ENCODE peak calls at places on chromosomes 3 and 15, in four cellular contexts. One of them, this sample, is unnamed.

GRCh38 chr3:186760141-186760813 is 23.1 kb upstream of the EIF4A2 start:
- DNase-seq in K562: no peak
- DNase-seq in GM12878: no peak
- DNase-seq in HL-60: no peak
- DNase-seq in this sample: no peak

GRCh38 chr15:63906266-63906584 is 72.5 kb upstream of the HERC1 start:
- DNase-seq in K562: no peak
- DNase-seq in GM12878: no peak
- DNase-seq in HL-60: no peak
- DNase-seq in this sample: no peak

GRCh38 chr15:40088929-40089755 is 19.5 kb downstream of the BMF start:
- DNase-seq in K562: peak; percentile 66
- DNase-seq in GM12878: no peak
- DNase-seq in HL-60: no peak
- DNase-seq in this sample: no peak

GRCh38 chr3:179046497-179047353 is 24.9 kb downstream of the ZMAT3 start:
- DNase-seq in K562: no peak
- DNase-seq in GM12878: peak; percentile 89
- DNase-seq in HL-60: no peak
- DNase-seq in this sample: no peak

GRCh38 chr15:34038023-34038403 is 991 bp downstream of the AVEN start:
- DNase-seq in K562: no peak
- DNase-seq in GM12878: no peak
- DNase-seq in HL-60: no peak
- DNase-seq in this sample: no peak

GRCh38 chr3:121913305-121913704 is 19.1 kb downstream of the SLC15A2 start:
- DNase-seq in K562: no peak
- DNase-seq in GM12878: no peak
- DNase-seq in HL-60: no peak
- DNase-seq in this sample: no peak

GRCh38 chr3:184358921-184359350 is 2.5 kb downstream of the CLCN2 start:
- DNase-seq in K562: no peak
- DNase-seq in GM12878: no peak
- DNase-seq in HL-60: no peak
- DNase-seq in this sample: no peak

GRCh38 chr3:144018776-144019175 is 47.2 kb downstream of the DIPK2A start:
- DNase-seq in K562: no peak
- DNase-seq in GM12878: no peak
- DNase-seq in HL-60: no peak
- DNase-seq in this sample: no peak

GRCh38 chr3:161310649-161311423 is 60.5 kb downstream of the SPTSSB start:
- DNase-seq in K562: no peak
- DNase-seq in GM12878: peak; percentile 62
- DNase-seq in HL-60: no peak
- DNase-seq in this sample: no peak

GRCh38 chr15:68770206-68770605 is 50.5 kb downstream of the ANP32A start:
- DNase-seq in K562: no peak
- DNase-seq in GM12878: no peak
- DNase-seq in HL-60: no peak
- DNase-seq in this sample: no peak

GRCh38 chr15:56244811-56245576 is 1.3 kb upstream of the RFX7 start:
- DNase-seq in K562: peak; percentile 35
- DNase-seq in GM12878: no peak
- DNase-seq in HL-60: no peak
- DNase-seq in this sample: no peak

GRCh38 chr3:50260942-50261441 is 8.0 kb upstream of the SEMA3B start:
- DNase-seq in K562: no peak
- DNase-seq in GM12878: no peak
- DNase-seq in HL-60: no peak
- DNase-seq in this sample: no peak

DNA sequence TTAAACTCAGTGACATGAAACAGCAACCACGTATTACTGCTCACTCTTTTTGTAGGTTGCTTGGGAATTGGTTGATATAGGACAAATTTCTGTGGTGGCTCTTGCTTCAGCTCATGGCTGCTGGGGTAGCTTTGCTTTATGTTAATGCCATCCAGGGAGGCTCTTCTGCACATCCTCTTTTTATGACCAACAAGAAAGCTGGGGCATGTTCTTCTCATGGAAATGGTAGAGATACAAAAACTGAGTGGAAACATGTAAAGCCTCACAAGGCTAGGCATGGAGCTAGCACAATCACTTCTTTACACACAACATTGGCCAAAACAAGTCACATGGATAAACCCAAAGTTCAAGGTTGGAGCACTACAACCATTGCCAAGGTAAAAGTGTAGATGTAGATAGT is 176.8 kb downstream of the NECTIN3 start:
- DNase-seq in K562: no peak
- DNase-seq in GM12878: no peak
- DNase-seq in HL-60: no peak
- DNase-seq in this sample: no peak
- TF ChIP-seq SPI1 in K562: no peak
- TF ChIP-seq SPI1 in GM12878: no peak
- TF ChIP-seq SPI1 in HL-60: no peak
- TF ChIP-seq SPI1 in this sample: no peak

DNA sequence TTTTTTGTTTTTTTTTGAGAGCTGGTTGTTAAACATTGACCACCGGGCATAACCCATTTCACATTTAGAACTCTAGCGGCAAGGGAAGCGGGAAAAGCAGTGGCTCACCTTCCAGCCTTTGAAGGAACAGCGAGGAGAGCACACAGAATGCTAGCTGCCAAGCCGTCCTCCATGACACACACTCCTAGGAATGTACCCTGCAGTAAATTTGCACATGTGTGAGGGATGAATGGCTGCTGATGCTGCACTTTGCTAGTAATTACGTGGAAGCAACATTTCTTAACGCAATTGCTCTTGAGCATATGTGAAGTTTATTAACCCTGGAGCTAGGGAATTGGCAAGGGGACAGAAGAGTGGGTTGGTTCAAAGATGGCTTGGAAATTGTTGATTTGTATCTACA is 123.7 kb downstream of the CHSY1 start:
- DNase-seq in K562: no peak
- DNase-seq in GM12878: no peak
- DNase-seq in HL-60: no peak
- DNase-seq in this sample: no peak
- TF ChIP-seq SPI1 in K562: no peak
- TF ChIP-seq SPI1 in GM12878: no peak
- TF ChIP-seq SPI1 in HL-60: no peak
- TF ChIP-seq SPI1 in this sample: no peak

GRCh38 chr3:71465371-71466007 is 118.0 kb downstream of the FOXP1 start:
- DNase-seq in K562: no peak
- DNase-seq in GM12878: no peak
- DNase-seq in HL-60: no peak
- DNase-seq in this sample: no peak

GRCh38 chr3:71469131-71469430 is 114.4 kb downstream of the FOXP1 start:
- DNase-seq in K562: no peak
- DNase-seq in GM12878: no peak
- DNase-seq in HL-60: no peak
- DNase-seq in this sample: no peak

GRCh38 chr3:71468311-71469130 is 115.0 kb downstream of the FOXP1 start:
- DNase-seq in K562: no peak
- DNase-seq in GM12878: no peak
- DNase-seq in HL-60: no peak
- DNase-seq in this sample: no peak

GRCh38 chr3:71464613-71465012 is 118.9 kb downstream of the FOXP1 start:
- DNase-seq in K562: no peak
- DNase-seq in GM12878: no peak
- DNase-seq in HL-60: peak; percentile 62
- DNase-seq in this sample: no peak

DNA sequence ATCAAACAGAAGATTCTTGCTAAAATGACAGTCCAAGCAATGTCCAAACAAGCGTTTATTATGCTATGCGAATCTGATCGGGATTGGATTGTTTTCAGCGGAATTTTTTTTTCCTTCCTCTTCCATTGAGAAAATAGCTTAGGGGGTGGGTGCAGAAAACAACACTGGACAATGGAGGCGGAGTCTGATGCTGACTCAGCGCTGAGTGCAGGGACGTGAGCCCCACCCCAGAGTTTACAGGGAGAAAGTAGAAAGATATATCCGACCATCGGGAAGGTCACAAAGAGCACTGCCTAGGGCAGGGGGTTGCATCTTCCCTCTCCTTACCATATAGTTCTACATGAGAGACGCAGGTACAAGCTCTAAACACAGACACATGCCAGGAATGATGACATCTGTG is 117.0 kb downstream of the FOXP1 start:
- DNase-seq in K562: peak; percentile 67
- DNase-seq in GM12878: no peak
- DNase-seq in HL-60: no peak
- DNase-seq in this sample: no peak
- TF ChIP-seq SPI1 in K562: no peak
- TF ChIP-seq SPI1 in GM12878: no peak
- TF ChIP-seq SPI1 in HL-60: no peak
- TF ChIP-seq SPI1 in this sample: no peak

GRCh38 chr3:123657111-123657510 is 72.3 kb upstream of the HACD2 start:
- DNase-seq in K562: no peak
- DNase-seq in GM12878: no peak
- DNase-seq in HL-60: no peak
- DNase-seq in this sample: no peak

GRCh38 chr3:123656241-123656640 is 71.4 kb upstream of the HACD2 start:
- DNase-seq in K562: no peak
- DNase-seq in GM12878: no peak
- DNase-seq in HL-60: no peak
- DNase-seq in this sample: no peak

GRCh38 chr3:123656691-123657090 is 71.8 kb upstream of the HACD2 start:
- DNase-seq in K562: no peak
- DNase-seq in GM12878: no peak
- DNase-seq in HL-60: no peak
- DNase-seq in this sample: no peak

GRCh38 chr3:123657578-123657977 is 72.7 kb upstream of the HACD2 start:
- DNase-seq in K562: no peak
- DNase-seq in GM12878: no peak
- DNase-seq in HL-60: no peak
- DNase-seq in this sample: no peak

GRCh38 chr3:123655400-123655799 is 70.5 kb upstream of the HACD2 start:
- DNase-seq in K562: no peak
- DNase-seq in GM12878: no peak
- DNase-seq in HL-60: no peak
- DNase-seq in this sample: no peak
- TF ChIP-seq SPI1 in K562: no peak
- TF ChIP-seq SPI1 in GM12878: no peak
- TF ChIP-seq SPI1 in HL-60: no peak
- TF ChIP-seq SPI1 in this sample: no peak

DNA sequence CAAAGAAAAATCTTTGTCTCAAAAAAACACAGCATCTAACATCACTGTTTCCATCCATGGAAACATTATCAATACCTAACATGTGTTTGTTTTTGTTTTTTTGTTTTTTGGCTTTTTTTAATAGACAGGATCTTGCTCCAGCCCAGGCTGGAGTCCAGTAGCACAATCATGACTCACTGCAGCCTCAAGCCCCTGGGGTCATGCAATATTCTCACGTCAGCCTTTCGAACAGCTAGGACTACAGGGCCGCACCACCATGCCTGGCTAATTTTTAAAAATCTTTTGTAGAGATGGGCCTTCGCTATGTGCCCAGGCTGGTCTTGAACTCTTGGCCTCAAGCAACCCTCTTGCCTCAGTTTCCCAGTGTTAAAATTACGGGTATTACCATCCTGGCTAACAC is 52.8 kb downstream of the RAF1 start:
- DNase-seq in K562: no peak
- DNase-seq in GM12878: no peak
- DNase-seq in HL-60: no peak
- DNase-seq in this sample: no peak
- TF ChIP-seq SPI1 in K562: no peak
- TF ChIP-seq SPI1 in GM12878: no peak
- TF ChIP-seq SPI1 in HL-60: no peak
- TF ChIP-seq SPI1 in this sample: no peak

GRCh38 chr15:35557544-35557943 is 11.6 kb upstream of the DPH6 start:
- DNase-seq in K562: peak; percentile 79
- DNase-seq in GM12878: no peak
- DNase-seq in HL-60: no peak
- DNase-seq in this sample: no peak
- TF ChIP-seq SPI1 in K562: no peak
- TF ChIP-seq SPI1 in GM12878: no peak
- TF ChIP-seq SPI1 in HL-60: no peak
- TF ChIP-seq SPI1 in this sample: no peak

DNA sequence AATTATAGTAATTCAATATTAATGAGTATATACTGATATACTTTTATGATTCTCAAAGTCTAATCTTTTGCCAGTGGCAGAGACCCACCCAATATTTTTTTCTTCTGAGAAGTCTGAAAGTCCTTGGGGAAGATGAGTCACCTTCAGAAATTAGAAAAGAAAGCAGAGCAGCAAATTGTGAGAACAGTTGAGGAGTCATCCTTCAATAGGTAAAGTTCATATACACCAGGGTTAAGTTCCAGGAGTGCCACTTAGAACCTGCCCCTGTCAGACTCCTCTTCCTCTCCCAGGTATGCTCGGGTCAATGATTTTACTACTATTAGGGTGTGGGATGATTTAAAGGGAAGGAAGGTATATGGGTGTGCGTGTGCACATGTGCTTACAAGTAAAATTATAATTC is 7.1 kb downstream of the CLRN1 start:
- DNase-seq in K562: no peak
- DNase-seq in GM12878: no peak
- DNase-seq in HL-60: no peak
- DNase-seq in this sample: no peak
- TF ChIP-seq SPI1 in K562: no peak
- TF ChIP-seq SPI1 in GM12878: no peak
- TF ChIP-seq SPI1 in HL-60: no peak
- TF ChIP-seq SPI1 in this sample: no peak